ENCODE peak calls at places on chromosomes 1 and 21, in four cellular contexts. W is GM23338, U is endothelial cell, K is progenitor cell of endocrine pancreas. Z is an unnamed sample.

GRCh38 chr21:29943885-29944284 is 4.1 kb upstream of the GRIK1 start:
- DNase-seq in K (no peak), U (peak; percentile 24), W (peak; percentile 30), Z (no peak)

GRCh38 chr21:41903559-41904351 is 24.6 kb upstream of the PRDM15 start:
- DNase-seq in U (no peak), K (no peak), W (no peak), Z (no peak)

GRCh38 chr1:5891141-5891540 is 101.1 kb downstream of the NPHP4 start:
- DNase-seq in W (no peak), K (no peak), U (no peak), Z (no peak)

GRCh38 chr21:41506005-41506404 is 2.0 kb downstream of the TMPRSS2 start:
- DNase-seq in W (no peak), U (no peak), K (no peak), Z (no peak)

GRCh38 chr1:31723828-31724359 is 20.1 kb upstream of the COL16A1 start:
- DNase-seq in W (peak; percentile 95), U (peak; percentile 87), K (peak; percentile 85), Z (peak; percentile 84)

GRCh38 chr1:21594495-21594894 is 74.7 kb downstream of the RAP1GAP start:
- DNase-seq in K (no peak), U (no peak), W (no peak), Z (no peak)

GRCh38 chr1:153293847-153294246 is 18.9 kb downstream of the PGLYRP3 start:
- DNase-seq in W (no peak), K (no peak), U (no peak), Z (no peak)

GRCh38 chr1:59266180-59266926 is 30.5 kb upstream of the FGGY start:
- DNase-seq in K (no peak), U (no peak), W (no peak), Z (no peak)

GRCh38 chr1:154999651-155000474 is 2.7 kb upstream of the ZBTB7B start:
- DNase-seq in W (peak; percentile 79), K (no peak), U (peak; percentile 46), Z (no peak)

GRCh38 chr1:50976111-50976889 is 6.3 kb downstream of the CDKN2C start:
- DNase-seq in K (no peak), U (no peak), W (peak; percentile 60), Z (no peak)

GRCh38 chr1:156025873-156026272 is 5.1 kb upstream of the SSR2 start:
- DNase-seq in K (peak; percentile 47), U (peak; percentile 75), W (peak; percentile 84), Z (peak; percentile 59)

GRCh38 chr21:38796426-38796825 is 9.3 kb upstream of the ETS2 start:
- DNase-seq in W (no peak), K (no peak), U (no peak), Z (peak; percentile 55)

GRCh38 chr1:206011057-206011456 is 7.9 kb upstream of the RAB7B start:
- DNase-seq in K (no peak), U (no peak), W (no peak), Z (no peak)

GRCh38 chr1:185420588-185421081 is 103.6 kb upstream of the IVNS1ABP start:
- DNase-seq in U (no peak), W (no peak), K (no peak), Z (no peak)

GRCh38 chr1:53739109-53739681 is at the start of gene GLIS1:
- DNase-seq in K (peak; percentile 82), W (peak; percentile 92), U (peak; percentile 91), Z (peak; percentile 94)

GRCh38 chr21:26795866-26796329 is 49.3 kb downstream of the ADAMTS1 start:
- DNase-seq in K (no peak), U (no peak), W (no peak), Z (peak; percentile 98)

GRCh38 chr1:221736714-221737113 is 5.2 kb downstream of the DUSP10 start:
- DNase-seq in W (no peak), K (no peak), U (no peak), Z (no peak)

GRCh38 chr1:200628223-200628868 is 7.8 kb upstream of the KIF14 start:
- DNase-seq in W (no peak), K (no peak), U (no peak), Z (no peak)

GRCh38 chr1:218351617-218352438 is 6.7 kb downstream of the TGFB2 start:
- DNase-seq in U (no peak), W (peak; percentile 70), K (no peak), Z (no peak)

GRCh38 chr1:93304716-93305138 is 41.0 kb upstream of the DR1 start:
- DNase-seq in K (no peak), W (peak; percentile 89), U (peak; percentile 32), Z (peak; percentile 82)

GRCh38 chr1:203615182-203615581 is 11.4 kb upstream of the ATP2B4 start:
- DNase-seq in U (no peak), W (no peak), K (no peak), Z (no peak)
- TF ChIP-seq CTCF in U (no peak), W (no peak), K (no peak), Z (no peak)

GRCh38 chr1:29481031-29481430 is 244.7 kb downstream of the PTPRU start:
- DNase-seq in U (no peak), K (no peak), W (no peak), Z (no peak)

GRCh38 chr1:29485096-29485925 is 249.0 kb downstream of the PTPRU start:
- DNase-seq in K (no peak), W (no peak), U (no peak), Z (no peak)

GRCh38 chr1:29478879-29479278 is 242.6 kb downstream of the PTPRU start:
- DNase-seq in W (peak; percentile 18), K (no peak), U (no peak), Z (no peak)

GRCh38 chr1:29482064-29482463 is 245.7 kb downstream of the PTPRU start:
- DNase-seq in K (no peak), U (no peak), W (no peak), Z (no peak)

DNA sequence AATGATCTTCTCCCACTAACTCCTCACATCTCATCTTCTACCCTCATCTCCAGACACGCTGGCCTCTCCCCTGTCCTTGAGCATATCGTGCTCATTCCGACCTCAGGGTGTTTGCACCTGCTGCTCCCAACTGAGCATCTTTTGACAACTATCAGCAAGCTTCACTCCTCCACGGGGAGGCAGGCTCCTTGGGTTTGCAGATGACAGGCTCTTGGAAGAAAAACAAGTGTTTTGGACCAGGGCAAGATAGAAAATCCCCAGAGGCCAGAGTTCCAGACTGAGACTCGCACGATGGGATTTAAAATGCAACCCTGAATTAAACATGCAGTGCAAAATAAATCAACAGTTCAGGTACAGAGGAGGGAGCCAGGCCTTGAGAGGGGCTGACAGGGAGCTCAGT is 246.7 kb downstream of the PTPRU start:
- DNase-seq in U (no peak), K (no peak), W (no peak), Z (no peak)
- TF ChIP-seq CTCF in U (no peak), K (no peak), W (no peak), Z (no peak)

GRCh38 chr21:35770101-35770945 is 290.0 kb downstream of the SETD4 start:
- DNase-seq in K (no peak), U (no peak), W (no peak), Z (no peak)
- TF ChIP-seq CTCF in K (no peak), U (no peak), W (no peak), Z (no peak)

DNA sequence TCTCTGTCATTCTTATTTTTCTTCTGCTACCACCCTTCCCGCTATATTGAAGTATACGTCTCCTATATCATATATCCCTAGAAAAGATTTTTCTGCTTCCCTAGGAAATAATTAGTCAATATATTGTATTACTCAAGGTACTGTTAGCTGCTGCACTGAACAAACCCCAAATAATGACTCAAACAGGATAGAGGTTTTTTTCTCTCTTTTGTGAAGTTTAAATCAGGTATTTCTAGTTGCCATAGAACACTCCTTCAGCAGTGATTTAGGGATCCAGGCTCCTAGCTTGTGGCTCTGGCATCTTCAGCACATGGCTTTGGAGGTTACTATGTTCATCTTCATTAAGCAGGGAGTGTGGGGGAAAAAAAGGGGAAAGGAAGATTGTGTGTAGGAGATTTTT is 18.1 kb downstream of the SYT14 start:
- DNase-seq in K (no peak), W (no peak), U (no peak), Z (no peak)
- TF ChIP-seq CTCF in K (no peak), W (no peak), U (no peak), Z (no peak)

DNA sequence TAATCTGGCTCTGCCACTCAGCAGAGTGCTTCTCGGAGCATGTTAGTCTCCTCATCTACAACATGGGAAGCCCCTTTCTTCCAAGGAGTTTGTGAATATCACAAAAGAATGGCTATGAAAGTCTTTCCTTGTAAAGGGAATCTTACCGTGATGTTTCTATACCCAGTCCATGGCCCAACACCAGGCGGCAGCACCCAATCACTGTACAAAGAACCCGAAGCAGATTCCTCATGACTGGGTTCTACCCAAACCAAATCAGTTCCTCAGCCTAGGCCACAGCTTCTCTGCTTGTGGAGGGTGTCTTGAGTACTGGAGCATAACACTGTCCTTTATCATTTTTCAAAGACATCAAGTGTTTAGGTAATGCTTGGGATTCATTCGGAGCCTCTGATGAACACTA is 16.6 kb upstream of the SLFNL1 start:
- DNase-seq in K (no peak), W (peak; percentile 27), U (no peak), Z (no peak)
- TF ChIP-seq CTCF in K (no peak), W (peak; percentile 34), U (no peak), Z (peak; percentile 27)

GRCh38 chr1:67261646-67262045 is 46.0 kb upstream of the IL12RB2 start:
- DNase-seq in K (no peak), W (peak; percentile 42), U (no peak), Z (peak; percentile 5)
- TF ChIP-seq CTCF in K (peak; percentile 26), W (peak; percentile 40), U (no peak), Z (peak; percentile 39)

Z was measured in cardiac muscle cell.